ENCODE peak calls at places on chromosomes 3 and 15, in eight cellular contexts. R is colonic mucosa, V is ovary, I is HCT116, K is IMR-90, T is RWPE2, D is kidney, Y is transverse colon. Q is an unnamed sample.

GRCh38 chr15:56871180-56871579 is 47.3 kb upstream of the TCF12 start:
- DNase-seq in D (no peak), K (peak; percentile 86), I (peak; percentile 12), T (no peak), R (no peak), Y (no peak), V (no peak), Q (no peak)

GRCh38 chr15:39417766-39418165 is 163.1 kb upstream of the THBS1 start:
- DNase-seq in I (no peak), T (no peak), D (no peak), R (no peak), V (no peak), Y (no peak), K (no peak), Q (no peak)

GRCh38 chr15:28911295-28911979 is 25.7 kb downstream of the APBA2 start:
- DNase-seq in V (no peak), T (peak; percentile 30), D (no peak), K (no peak), Y (no peak), R (no peak), I (no peak), Q (no peak)

GRCh38 chr3:73719877-73720276 is 95.1 kb upstream of the PDZRN3 start:
- DNase-seq in T (no peak), D (no peak), K (peak; percentile 76), Y (peak; percentile 54), V (peak; percentile 46), I (no peak), R (peak; percentile 32), Q (no peak)

GRCh38 chr3:44058022-44058867 is 183.4 kb upstream of the TOPAZ1 start:
- DNase-seq in K (peak; percentile 28), T (no peak), D (peak; percentile 77), R (no peak), V (no peak), Y (peak; percentile 18), I (no peak), Q (no peak)

GRCh38 chr3:138674131-138674530 is 65.6 kb downstream of the FAIM start:
- DNase-seq in I (no peak), Y (no peak), V (no peak), K (no peak), D (no peak), R (no peak), T (no peak), Q (no peak)

GRCh38 chr3:182473191-182473710 is 320.1 kb upstream of the ATP11B start:
- DNase-seq in I (no peak), T (no peak), Y (no peak), V (no peak), D (no peak), R (no peak), K (no peak), Q (no peak)

GRCh38 chr3:45443459-45443858 is 55.1 kb downstream of the LARS2 start:
- DNase-seq in I (no peak), R (no peak), V (no peak), T (no peak), K (no peak), Y (no peak), D (no peak), Q (no peak)

GRCh38 chr3:189267981-189268613 is 96.3 kb downstream of the TPRG1 start:
- DNase-seq in K (no peak), V (no peak), T (peak; percentile 89), I (peak; percentile 36), Y (no peak), D (no peak), R (no peak), Q (no peak)

GRCh38 chr15:23497710-23498111 is 50.7 kb upstream of the GOLGA6L2 start:
- DNase-seq in K (no peak), I (no peak), R (no peak), V (no peak), Y (no peak), D (no peak), T (no peak), Q (no peak)

GRCh38 chr3:107740992-107741896 is 218.5 kb downstream of the BBX start:
- DNase-seq in I (no peak), D (no peak), R (no peak), K (peak; percentile 45), V (no peak), T (no peak), Y (no peak), Q (no peak)

GRCh38 chr15:59491062-59491461 is 53.1 kb downstream of the FAM81A start:
- DNase-seq in Y (no peak), I (no peak), T (no peak), R (no peak), K (no peak), V (no peak), D (no peak), Q (no peak)

DNA sequence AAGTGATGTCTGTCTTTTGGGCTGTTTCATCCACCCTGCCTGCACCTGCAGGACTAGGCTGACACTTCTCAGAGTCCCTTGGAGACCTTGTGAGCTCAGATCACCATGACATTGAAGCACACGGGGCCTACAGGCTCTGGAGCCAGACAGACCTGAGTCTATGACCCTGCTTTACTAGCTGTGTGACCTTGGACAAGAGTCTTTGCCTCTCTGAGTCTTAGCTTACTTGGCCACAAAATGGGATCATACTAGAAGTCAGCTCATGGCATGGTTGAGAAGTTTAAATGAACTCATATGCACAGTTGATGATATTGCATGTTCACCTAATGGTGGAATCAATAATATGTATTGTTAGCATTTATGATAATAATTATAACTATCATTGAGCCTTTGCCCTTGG is 102.9 kb upstream of the SMAD3 start:
- DNase-seq in Y (no peak), I (no peak), D (no peak), V (no peak), R (no peak), K (no peak), T (no peak), Q (no peak)
- H3K4me3 ChIP-seq in Y (no peak overlapping the region), I (no peak overlapping the region), D (no peak overlapping the region), V (no peak overlapping the region), R (no peak overlapping the region), K (no peak overlapping the region), T (no peak overlapping the region), Q (no peak overlapping the region)

GRCh38 chr3:7545334-7545733 is 684.4 kb downstream of the GRM7 start:
- DNase-seq in I (no peak), Y (no peak), T (no peak), R (no peak), K (no peak), V (no peak), D (no peak), Q (no peak)

GRCh38 chr3:7543294-7543693 is 682.4 kb downstream of the GRM7 start:
- DNase-seq in T (no peak), K (no peak), V (no peak), I (no peak), D (no peak), Y (no peak), R (no peak), Q (no peak)

GRCh38 chr3:7547826-7548225 is 686.9 kb downstream of the GRM7 start:
- DNase-seq in Y (no peak), I (no peak), R (no peak), K (no peak), D (no peak), V (no peak), T (no peak), Q (no peak)

GRCh38 chr3:7546219-7546618 is 685.3 kb downstream of the GRM7 start:
- DNase-seq in T (no peak), V (no peak), K (no peak), D (no peak), Y (no peak), R (no peak), I (peak; percentile 26), Q (no peak)
- TF ChIP-seq CTCF in T (peak; percentile 50), V (no peak), K (no peak), D (peak; percentile 22), Y (no peak), R (no peak), I (peak; percentile 21), Q (peak; percentile 10)

GRCh38 chr15:77944002-77944867 is 133.3 kb downstream of the TBC1D2B start:
- DNase-seq in R (peak; percentile 89), I (peak; percentile 13), D (peak; percentile 93), K (peak; percentile 56), T (no peak), V (peak; percentile 83), Y (peak; percentile 88), Q (peak; percentile 80)
- H3K27ac ChIP-seq in R (no peak overlapping the region), I (no peak overlapping the region), D (no peak overlapping the region), K (no peak overlapping the region), T (no peak overlapping the region), V (peak overlapping the region; percentile 60), Y (peak overlapping the region; percentile 64), Q (peak overlapping the region; percentile 53)

GRCh38 chr3:152365126-152365525 is 96.4 kb downstream of the MBNL1 start:
- DNase-seq in Y (no peak), R (no peak), K (no peak), D (no peak), I (no peak), V (no peak), T (no peak), Q (no peak)
- H3K4me3 ChIP-seq in Y (no peak overlapping the region), R (no peak overlapping the region), K (no peak overlapping the region), D (no peak overlapping the region), I (no peak overlapping the region), V (no peak overlapping the region), T (no peak overlapping the region), Q (no peak overlapping the region)

Q was measured in tibial nerve.